ENCODE peak calls at places on chromosomes 13 and 19, in six cellular contexts. One of them, this sample, is unnamed.

GRCh38 chr13:88345171-88345847 is 674.1 kb downstream of the SLITRK5 start:
- DNase-seq in stimulated activated CD8-positive, alpha-beta memory T cell treated with anti-CD3 and anti-CD28 coated beads, Interleukin-15, amount 100 ng/mL, for 48 hours: no peak
- DNase-seq in stimulated activated CD4-positive, alpha-beta T cell treated with anti-CD3 and anti-CD28 coated beads, Interleukin-4, amount 100 ng/mL, for 24 hours: no peak
- DNase-seq in MCF 10A: no peak
- DNase-seq in activated T-cell treated with anti-CD3 and anti-CD28 coated beads, Interleukin-2, amount 50 U/mL, for 1 hour: no peak
- DNase-seq in naive thymus-derived CD4-positive, alpha-beta T cell: no peak
- DNase-seq in this sample: no peak

GRCh38 chr13:91162180-91162579 is 185.3 kb upstream of the MIR17HG start:
- DNase-seq in stimulated activated CD4-positive, alpha-beta T cell treated with anti-CD3 and anti-CD28 coated beads, Interleukin-4, amount 100 ng/mL, for 24 hours: no peak
- DNase-seq in naive thymus-derived CD4-positive, alpha-beta T cell: no peak
- DNase-seq in activated T-cell treated with anti-CD3 and anti-CD28 coated beads, Interleukin-2, amount 50 U/mL, for 1 hour: no peak
- DNase-seq in MCF 10A: no peak
- DNase-seq in stimulated activated CD8-positive, alpha-beta memory T cell treated with anti-CD3 and anti-CD28 coated beads, Interleukin-15, amount 100 ng/mL, for 48 hours: no peak
- DNase-seq in this sample: no peak

GRCh38 chr19:16327911-16328823 is 3.5 kb downstream of the KLF2 start:
- DNase-seq in activated T-cell treated with anti-CD3 and anti-CD28 coated beads, Interleukin-2, amount 50 U/mL, for 1 hour: peak
- DNase-seq in MCF 10A: peak
- DNase-seq in stimulated activated CD8-positive, alpha-beta memory T cell treated with anti-CD3 and anti-CD28 coated beads, Interleukin-15, amount 100 ng/mL, for 48 hours: no peak
- DNase-seq in naive thymus-derived CD4-positive, alpha-beta T cell: peak
- DNase-seq in stimulated activated CD4-positive, alpha-beta T cell treated with anti-CD3 and anti-CD28 coated beads, Interleukin-4, amount 100 ng/mL, for 24 hours: peak
- DNase-seq in this sample: peak

GRCh38 chr19:48481191-48481500 is 12.0 kb downstream of the CYTH2 start:
- DNase-seq in naive thymus-derived CD4-positive, alpha-beta T cell: no peak
- DNase-seq in stimulated activated CD4-positive, alpha-beta T cell treated with anti-CD3 and anti-CD28 coated beads, Interleukin-4, amount 100 ng/mL, for 24 hours: no peak
- DNase-seq in stimulated activated CD8-positive, alpha-beta memory T cell treated with anti-CD3 and anti-CD28 coated beads, Interleukin-15, amount 100 ng/mL, for 48 hours: no peak
- DNase-seq in activated T-cell treated with anti-CD3 and anti-CD28 coated beads, Interleukin-2, amount 50 U/mL, for 1 hour: no peak
- DNase-seq in MCF 10A: no peak
- DNase-seq in this sample: no peak

GRCh38 chr13:72379581-72379980 is 347.8 kb downstream of the MZT1 start:
- DNase-seq in MCF 10A: no peak
- DNase-seq in stimulated activated CD4-positive, alpha-beta T cell treated with anti-CD3 and anti-CD28 coated beads, Interleukin-4, amount 100 ng/mL, for 24 hours: no peak
- DNase-seq in stimulated activated CD8-positive, alpha-beta memory T cell treated with anti-CD3 and anti-CD28 coated beads, Interleukin-15, amount 100 ng/mL, for 48 hours: no peak
- DNase-seq in activated T-cell treated with anti-CD3 and anti-CD28 coated beads, Interleukin-2, amount 50 U/mL, for 1 hour: no peak
- DNase-seq in naive thymus-derived CD4-positive, alpha-beta T cell: no peak
- DNase-seq in this sample: no peak

GRCh38 chr19:53659292-53659691 is 27.5 kb downstream of the DPRX start:
- DNase-seq in stimulated activated CD8-positive, alpha-beta memory T cell treated with anti-CD3 and anti-CD28 coated beads, Interleukin-15, amount 100 ng/mL, for 48 hours: no peak
- DNase-seq in stimulated activated CD4-positive, alpha-beta T cell treated with anti-CD3 and anti-CD28 coated beads, Interleukin-4, amount 100 ng/mL, for 24 hours: no peak
- DNase-seq in naive thymus-derived CD4-positive, alpha-beta T cell: no peak
- DNase-seq in MCF 10A: no peak
- DNase-seq in activated T-cell treated with anti-CD3 and anti-CD28 coated beads, Interleukin-2, amount 50 U/mL, for 1 hour: no peak
- DNase-seq in this sample: no peak

GRCh38 chr19:35249146-35249847 is 495 bp downstream of the LSR start:
- DNase-seq in naive thymus-derived CD4-positive, alpha-beta T cell: no peak
- DNase-seq in stimulated activated CD4-positive, alpha-beta T cell treated with anti-CD3 and anti-CD28 coated beads, Interleukin-4, amount 100 ng/mL, for 24 hours: no peak
- DNase-seq in MCF 10A: peak
- DNase-seq in stimulated activated CD8-positive, alpha-beta memory T cell treated with anti-CD3 and anti-CD28 coated beads, Interleukin-15, amount 100 ng/mL, for 48 hours: no peak
- DNase-seq in activated T-cell treated with anti-CD3 and anti-CD28 coated beads, Interleukin-2, amount 50 U/mL, for 1 hour: peak
- DNase-seq in this sample: no peak

GRCh38 chr13:54029226-54029625 is 1000.6 kb downstream of the OLFM4 start:
- DNase-seq in stimulated activated CD4-positive, alpha-beta T cell treated with anti-CD3 and anti-CD28 coated beads, Interleukin-4, amount 100 ng/mL, for 24 hours: no peak
- DNase-seq in naive thymus-derived CD4-positive, alpha-beta T cell: no peak
- DNase-seq in stimulated activated CD8-positive, alpha-beta memory T cell treated with anti-CD3 and anti-CD28 coated beads, Interleukin-15, amount 100 ng/mL, for 48 hours: no peak
- DNase-seq in MCF 10A: peak
- DNase-seq in activated T-cell treated with anti-CD3 and anti-CD28 coated beads, Interleukin-2, amount 50 U/mL, for 1 hour: no peak
- DNase-seq in this sample: no peak

GRCh38 chr13:97121894-97122293 is 100.2 kb upstream of the MBNL2 start:
- DNase-seq in MCF 10A: no peak
- DNase-seq in stimulated activated CD8-positive, alpha-beta memory T cell treated with anti-CD3 and anti-CD28 coated beads, Interleukin-15, amount 100 ng/mL, for 48 hours: no peak
- DNase-seq in stimulated activated CD4-positive, alpha-beta T cell treated with anti-CD3 and anti-CD28 coated beads, Interleukin-4, amount 100 ng/mL, for 24 hours: no peak
- DNase-seq in activated T-cell treated with anti-CD3 and anti-CD28 coated beads, Interleukin-2, amount 50 U/mL, for 1 hour: no peak
- DNase-seq in naive thymus-derived CD4-positive, alpha-beta T cell: no peak
- DNase-seq in this sample: no peak

GRCh38 chr19:13212759-13213330 is 62.6 kb downstream of the IER2 start:
- DNase-seq in naive thymus-derived CD4-positive, alpha-beta T cell: peak
- DNase-seq in stimulated activated CD4-positive, alpha-beta T cell treated with anti-CD3 and anti-CD28 coated beads, Interleukin-4, amount 100 ng/mL, for 24 hours: peak
- DNase-seq in MCF 10A: peak
- DNase-seq in activated T-cell treated with anti-CD3 and anti-CD28 coated beads, Interleukin-2, amount 50 U/mL, for 1 hour: peak
- DNase-seq in stimulated activated CD8-positive, alpha-beta memory T cell treated with anti-CD3 and anti-CD28 coated beads, Interleukin-15, amount 100 ng/mL, for 48 hours: peak
- DNase-seq in this sample: peak

GRCh38 chr13:102344410-102344809 is 57.4 kb downstream of the FGF14 start:
- DNase-seq in stimulated activated CD4-positive, alpha-beta T cell treated with anti-CD3 and anti-CD28 coated beads, Interleukin-4, amount 100 ng/mL, for 24 hours: no peak
- DNase-seq in activated T-cell treated with anti-CD3 and anti-CD28 coated beads, Interleukin-2, amount 50 U/mL, for 1 hour: no peak
- DNase-seq in MCF 10A: no peak
- DNase-seq in naive thymus-derived CD4-positive, alpha-beta T cell: no peak
- DNase-seq in stimulated activated CD8-positive, alpha-beta memory T cell treated with anti-CD3 and anti-CD28 coated beads, Interleukin-15, amount 100 ng/mL, for 48 hours: no peak
- DNase-seq in this sample: no peak

GRCh38 chr13:48334534-48335127 is 31.1 kb downstream of the RB1 start:
- DNase-seq in stimulated activated CD8-positive, alpha-beta memory T cell treated with anti-CD3 and anti-CD28 coated beads, Interleukin-15, amount 100 ng/mL, for 48 hours: no peak
- DNase-seq in naive thymus-derived CD4-positive, alpha-beta T cell: peak
- DNase-seq in activated T-cell treated with anti-CD3 and anti-CD28 coated beads, Interleukin-2, amount 50 U/mL, for 1 hour: no peak
- DNase-seq in MCF 10A: peak
- DNase-seq in stimulated activated CD4-positive, alpha-beta T cell treated with anti-CD3 and anti-CD28 coated beads, Interleukin-4, amount 100 ng/mL, for 24 hours: no peak
- DNase-seq in this sample: no peak

GRCh38 chr19:2537544-2537943 is 61.6 kb downstream of the GADD45B start:
- DNase-seq in stimulated activated CD8-positive, alpha-beta memory T cell treated with anti-CD3 and anti-CD28 coated beads, Interleukin-15, amount 100 ng/mL, for 48 hours: peak
- DNase-seq in stimulated activated CD4-positive, alpha-beta T cell treated with anti-CD3 and anti-CD28 coated beads, Interleukin-4, amount 100 ng/mL, for 24 hours: peak
- DNase-seq in MCF 10A: no peak
- DNase-seq in naive thymus-derived CD4-positive, alpha-beta T cell: no peak
- DNase-seq in activated T-cell treated with anti-CD3 and anti-CD28 coated beads, Interleukin-2, amount 50 U/mL, for 1 hour: no peak
- DNase-seq in this sample: peak

GRCh38 chr13:20512042-20512683 is 13.5 kb downstream of the CRYL1 start:
- DNase-seq in activated T-cell treated with anti-CD3 and anti-CD28 coated beads, Interleukin-2, amount 50 U/mL, for 1 hour: no peak
- DNase-seq in naive thymus-derived CD4-positive, alpha-beta T cell: no peak
- DNase-seq in stimulated activated CD4-positive, alpha-beta T cell treated with anti-CD3 and anti-CD28 coated beads, Interleukin-4, amount 100 ng/mL, for 24 hours: no peak
- DNase-seq in MCF 10A: no peak
- DNase-seq in stimulated activated CD8-positive, alpha-beta memory T cell treated with anti-CD3 and anti-CD28 coated beads, Interleukin-15, amount 100 ng/mL, for 48 hours: no peak
- DNase-seq in this sample: no peak

GRCh38 chr19:18733196-18733647 is 49.7 kb downstream of the CRTC1 start:
- DNase-seq in naive thymus-derived CD4-positive, alpha-beta T cell: no peak
- DNase-seq in activated T-cell treated with anti-CD3 and anti-CD28 coated beads, Interleukin-2, amount 50 U/mL, for 1 hour: no peak
- DNase-seq in MCF 10A: no peak
- DNase-seq in stimulated activated CD8-positive, alpha-beta memory T cell treated with anti-CD3 and anti-CD28 coated beads, Interleukin-15, amount 100 ng/mL, for 48 hours: no peak
- DNase-seq in stimulated activated CD4-positive, alpha-beta T cell treated with anti-CD3 and anti-CD28 coated beads, Interleukin-4, amount 100 ng/mL, for 24 hours: no peak
- DNase-seq in this sample: no peak

GRCh38 chr19:36152061-36152885 is at the start of gene COX7A1:
- DNase-seq in activated T-cell treated with anti-CD3 and anti-CD28 coated beads, Interleukin-2, amount 50 U/mL, for 1 hour: no peak
- DNase-seq in naive thymus-derived CD4-positive, alpha-beta T cell: no peak
- DNase-seq in stimulated activated CD8-positive, alpha-beta memory T cell treated with anti-CD3 and anti-CD28 coated beads, Interleukin-15, amount 100 ng/mL, for 48 hours: no peak
- DNase-seq in stimulated activated CD4-positive, alpha-beta T cell treated with anti-CD3 and anti-CD28 coated beads, Interleukin-4, amount 100 ng/mL, for 24 hours: no peak
- DNase-seq in MCF 10A: no peak
- DNase-seq in this sample: no peak

GRCh38 chr13:98103942-98104880 is 38.7 kb upstream of the FARP1 start:
- DNase-seq in MCF 10A: peak
- DNase-seq in naive thymus-derived CD4-positive, alpha-beta T cell: no peak
- DNase-seq in stimulated activated CD4-positive, alpha-beta T cell treated with anti-CD3 and anti-CD28 coated beads, Interleukin-4, amount 100 ng/mL, for 24 hours: no peak
- DNase-seq in stimulated activated CD8-positive, alpha-beta memory T cell treated with anti-CD3 and anti-CD28 coated beads, Interleukin-15, amount 100 ng/mL, for 48 hours: no peak
- DNase-seq in activated T-cell treated with anti-CD3 and anti-CD28 coated beads, Interleukin-2, amount 50 U/mL, for 1 hour: no peak
- DNase-seq in this sample: no peak